ENCODE peak calls at places on chromosomes 12 and 14, in eight cellular contexts. N is A549; P is prostate gland; V is CD4-positive, CD25-positive, alpha-beta regulatory T cell; K is cardiac muscle cell; C is aorta; X is mesenchymal stem cell; F is kidney. G is an unnamed sample.

GRCh38 chr14:99037777-99038176 is 234.2 kb downstream of the BCL11B start:
- DNase-seq in N (no peak), P (no peak), V (no peak), K (no peak), C (no peak), X (no peak), F (no peak), G (no peak)

GRCh38 chr14:61460853-61461611 is 139.7 kb downstream of the PRKCH start:
- DNase-seq in N (no peak), P (no peak), V (peak; percentile 52), K (peak; percentile 54), C (no peak), X (no peak), F (no peak), G (peak; percentile 47)

GRCh38 chr12:93048646-93049045 is 119.6 kb upstream of the EEA1 start:
- DNase-seq in N (no peak), P (no peak), V (no peak), K (no peak), C (no peak), X (no peak), F (no peak), G (no peak)

GRCh38 chr12:122687091-122687490 is 16.1 kb downstream of the HCAR2 start:
- DNase-seq in N (no peak), P (peak; percentile 43), V (no peak), K (no peak), C (no peak), X (peak; percentile 31), F (no peak), G (no peak)

GRCh38 chr12:55697686-55698085 is 10.0 kb downstream of the ITGA7 start:
- DNase-seq in N (no peak), P (no peak), V (no peak), K (no peak), C (peak; percentile 48), X (no peak), F (no peak), G (no peak)

GRCh38 chr12:45331552-45331951 is 115.7 kb downstream of the ANO6 start:
- DNase-seq in N (no peak), P (no peak), V (no peak), K (no peak), C (no peak), X (no peak), F (no peak), G (no peak)

GRCh38 chr12:95520825-95521224 is 30.5 kb downstream of the USP44 start:
- DNase-seq in N (no peak), P (no peak), V (no peak), K (no peak), C (no peak), X (no peak), F (no peak), G (no peak)

GRCh38 chr12:25852792-25853191 is 105.7 kb upstream of the RASSF8 start:
- DNase-seq in N (peak; percentile 60), P (no peak), V (no peak), K (no peak), C (no peak), X (peak; percentile 89), F (no peak), G (no peak)

GRCh38 chr12:114884535-114884934 is 200.6 kb upstream of the TBX3 start:
- DNase-seq in N (no peak), P (no peak), V (no peak), K (no peak), C (no peak), X (no peak), F (no peak), G (no peak)

GRCh38 chr12:3303410-3304136 is 187.4 kb upstream of the PRMT8 start:
- DNase-seq in N (no peak), P (no peak), V (no peak), K (peak; percentile 73), C (no peak), X (no peak), F (no peak), G (no peak)

GRCh38 chr14:33986804-33987203 is 35.9 kb upstream of the EGLN3 start:
- DNase-seq in N (peak; percentile 87), P (no peak), V (no peak), K (no peak), C (no peak), X (peak; percentile 83), F (no peak), G (no peak)

GRCh38 chr12:26573212-26573909 is 259.6 kb downstream of the ITPR2 start:
- DNase-seq in N (no peak), P (no peak), V (no peak), K (no peak), C (no peak), X (no peak), F (no peak), G (no peak)

GRCh38 chr14:80695869-80696268 is 245.7 kb downstream of the CEP128 start:
- DNase-seq in N (no peak), P (no peak), V (no peak), K (no peak), C (no peak), X (no peak), F (no peak), G (no peak)

GRCh38 chr12:62655524-62656160 is 189.0 kb downstream of the MON2 start:
- DNase-seq in N (no peak), P (no peak), V (no peak), K (no peak), C (no peak), X (no peak), F (no peak), G (no peak)

DNA sequence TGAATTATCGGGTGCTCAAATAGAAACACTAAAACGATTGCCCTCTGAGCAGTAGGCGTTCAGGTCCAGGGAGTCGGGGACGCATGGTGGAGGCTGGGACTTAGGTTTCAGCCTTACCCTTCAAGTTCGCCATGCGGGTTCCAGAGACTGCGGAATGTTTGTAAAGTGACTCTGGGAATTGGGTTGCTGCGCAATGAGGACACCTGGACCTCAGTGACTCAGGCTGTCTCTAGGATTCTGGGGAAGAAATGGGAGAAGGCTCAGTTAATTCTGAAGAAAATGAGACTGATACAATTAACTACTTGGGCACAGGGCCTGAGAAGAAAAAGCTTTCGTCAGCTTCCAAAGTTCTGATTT is 1.1 kb downstream of the LGALS3 start:
- DNase-seq in N (peak; percentile 51), P (peak; percentile 42), V (no peak), K (no peak), C (no peak), X (peak; percentile 56), F (no peak), G (no peak)
- H3K27ac ChIP-seq in N (peak overlapping the region; percentile 76), P (peak overlapping the region; percentile 91), V (no peak overlapping the region), K (no peak overlapping the region), C (peak overlapping the region; percentile 72), X (no peak overlapping the region), F (peak overlapping the region; percentile 82), G (peak overlapping the region; percentile 8)

GRCh38 chr12:6873094-6874006 is at the start of gene SPSB2:
- DNase-seq in N (peak; percentile 98), P (peak; percentile 93), V (peak; percentile 98), K (peak; percentile 100), C (peak; percentile 100), X (peak; percentile 96), F (peak; percentile 100), G (peak; percentile 97)
- H3K4me1 ChIP-seq in N (peaks cover 42% of the 10 kb centered on the region), P (peaks cover 14% of the 10 kb centered on the region), V (peaks cover 50% of the 10 kb centered on the region), K (peaks cover 12% of the 10 kb centered on the region), C (peaks cover 1% of the 10 kb centered on the region), X (peaks cover 20% of the 10 kb centered on the region), F (peaks cover 34% of the 10 kb centered on the region), G (peaks cover 33% of the 10 kb centered on the region)

GRCh38 chr12:65605019-65605418 is 219.3 kb upstream of the HMGA2 start:
- DNase-seq in N (no peak), P (no peak), V (no peak), K (no peak), C (no peak), X (peak; percentile 64), F (no peak), G (no peak)

GRCh38 chr12:65598688-65599087 is 225.6 kb upstream of the HMGA2 start:
- DNase-seq in N (no peak), P (no peak), V (no peak), K (no peak), C (no peak), X (no peak), F (no peak), G (no peak)

GRCh38 chr12:65603428-65604351 is 220.6 kb upstream of the HMGA2 start:
- DNase-seq in N (peak; percentile 48), P (peak; percentile 45), V (no peak), K (peak; percentile 52), C (no peak), X (peak; percentile 92), F (no peak), G (no peak)

GRCh38 chr12:65602579-65603295 is 221.5 kb upstream of the HMGA2 start:
- DNase-seq in N (peak; percentile 89), P (peak; percentile 41), V (no peak), K (peak; percentile 75), C (peak; percentile 89), X (peak; percentile 94), F (peak; percentile 77), G (no peak)

GRCh38 chr12:65602191-65602578 is 222.1 kb upstream of the HMGA2 start:
- DNase-seq in N (no peak), P (no peak), V (no peak), K (no peak), C (no peak), X (no peak), F (no peak), G (no peak)
- H3K4me3 ChIP-seq in N (peak overlapping the region; percentile 39), P (no peak overlapping the region), V (no peak overlapping the region), K (no peak overlapping the region), C (no peak overlapping the region), X (peak overlapping the region; percentile 84), F (no peak overlapping the region), G (no peak overlapping the region)

GRCh38 chr14:57066463-57066862 is 202.2 kb downstream of the EXOC5 start:
- DNase-seq in N (no peak), P (peak; percentile 24), V (no peak), K (no peak), C (no peak), X (no peak), F (no peak), G (no peak)
- H3K27ac ChIP-seq in N (no peak overlapping the region), P (peak overlapping the region; percentile 3), V (no peak overlapping the region), K (no peak overlapping the region), C (no peak overlapping the region), X (no peak overlapping the region), F (no peak overlapping the region), G (no peak overlapping the region)

GRCh38 chr12:57464569-57464968 is 5.0 kb downstream of the GLI1 start:
- DNase-seq in N (no peak), P (no peak), V (no peak), K (no peak), C (no peak), X (no peak), F (no peak), G (no peak)
- H3K4me1 ChIP-seq in N (peaks cover 5% of the 10 kb centered on the region), P (peaks cover 3% of the 10 kb centered on the region), V (peaks cover 33% of the 10 kb centered on the region), K (no peaks in the 10 kb centered on the region), C (no peaks in the 10 kb centered on the region), X (peaks cover 10% of the 10 kb centered on the region), F (peaks cover 8% of the 10 kb centered on the region), G (peaks cover 29% of the 10 kb centered on the region)

GRCh38 chr14:73757381-73757780 is 43.2 kb upstream of the PNMA1 start:
- DNase-seq in N (no peak), P (no peak), V (no peak), K (no peak), C (no peak), X (no peak), F (no peak), G (no peak)
- H3K4me3 ChIP-seq in N (no peak overlapping the region), P (peak overlapping the region; percentile 86), V (peak overlapping the region; percentile 31), K (no peak overlapping the region), C (no peak overlapping the region), X (peak overlapping the region; percentile 87), F (peak overlapping the region; percentile 69), G (no peak overlapping the region)

DNA sequence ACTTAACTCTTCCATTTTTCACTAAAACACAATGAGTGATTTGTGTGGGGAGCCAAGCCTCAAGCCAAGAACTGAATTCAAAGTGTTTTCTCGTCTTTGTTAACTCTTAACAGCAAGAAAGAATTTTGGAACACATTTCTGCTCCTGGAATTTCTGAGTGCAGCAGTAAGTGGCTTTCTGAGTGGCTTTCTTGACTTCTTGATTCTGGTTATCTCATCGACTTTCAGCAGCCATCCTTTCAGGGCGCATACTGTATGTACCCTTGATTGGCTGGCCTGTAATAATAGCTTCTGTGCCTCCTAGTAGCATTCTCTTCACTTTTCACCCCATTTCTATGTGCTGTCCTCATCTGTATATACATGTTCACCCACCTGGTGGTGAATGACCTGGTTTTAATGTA is 157.4 kb downstream of the FBXL14 start:
- DNase-seq in N (no peak), P (no peak), V (no peak), K (peak; percentile 75), C (no peak), X (no peak), F (no peak), G (no peak)
- H3K27ac ChIP-seq in N (no peak overlapping the region), P (no peak overlapping the region), V (no peak overlapping the region), K (peak overlapping the region; percentile 98), C (no peak overlapping the region), X (no peak overlapping the region), F (no peak overlapping the region), G (no peak overlapping the region)

G was measured in effector memory CD4-positive, alpha-beta T cell.